ENCODE peak calls at places on chromosomes 13 and 19, in five cellular contexts. H is T-helper 9 cell, D is psoas muscle, A is activated T-cell treated with anti-CD3 and anti-CD28 coated beads for 24 hours, O is neural crest cell. M is an unnamed sample.

GRCh38 chr13:29515372-29515771 is 80.1 kb downstream of the SLC7A1 start:
- DNase-seq in H (no peak), D (peak), A (no peak), O (no peak), M (no peak)

GRCh38 chr13:85652536-85652935 is 146.7 kb downstream of the SLITRK6 start:
- DNase-seq in H (no peak), D (no peak), A (no peak), O (no peak), M (no peak)

GRCh38 chr13:45834411-45834994 is 17.1 kb downstream of the SIAH3 start:
- DNase-seq in H (no peak), D (no peak), A (no peak), O (no peak), M (no peak)

GRCh38 chr13:48160879-48161278 is 66.0 kb upstream of the MED4 start:
- DNase-seq in H (no peak), D (peak), A (no peak), O (no peak), M (no peak)

GRCh38 chr13:20118268-20119140 is 42.3 kb downstream of the GJA3 start:
- DNase-seq in H (peak), D (peak), A (peak), O (peak), M (peak)

GRCh38 chr19:56084835-56085536 is 36.1 kb downstream of the ZNF787 start:
- DNase-seq in H (no peak), D (no peak), A (no peak), O (no peak), M (no peak)

GRCh38 chr19:46383171-46383815 is 30.1 kb downstream of the CCDC8 start:
- DNase-seq in H (no peak), D (no peak), A (no peak), O (no peak), M (no peak)

GRCh38 chr13:99280166-99280565 is 22.0 kb upstream of the GPR18 start:
- DNase-seq in H (no peak), D (no peak), A (no peak), O (no peak), M (no peak)

GRCh38 chr13:72500851-72501250 is 226.6 kb downstream of the MZT1 start:
- DNase-seq in H (no peak), D (no peak), A (no peak), O (no peak), M (no peak)

GRCh38 chr13:100208002-100208401 is 119.1 kb downstream of the PCCA start:
- DNase-seq in H (no peak), D (no peak), A (no peak), O (no peak), M (no peak)

GRCh38 chr19:35155441-35155840 is 906 bp downstream of the FXYD5 start:
- DNase-seq in H (no peak), D (no peak), A (peak), O (no peak), M (peak)

GRCh38 chr19:46845959-46846459 is 4.6 kb downstream of the AP2S1 start:
- DNase-seq in H (no peak), D (no peak), A (no peak), O (no peak), M (no peak)

GRCh38 chr13:23467048-23467931 is 33.8 kb upstream of the SACS start:
- DNase-seq in H (no peak), D (no peak), A (no peak), O (peak), M (no peak)

GRCh38 chr19:811511-812048 is 10.2 kb downstream of the PLPPR3 start:
- DNase-seq in H (no peak), D (no peak), A (no peak), O (no peak), M (no peak)

GRCh38 chr19:4174212-4174894 is 8.0 kb downstream of the SIRT6 start:
- DNase-seq in H (no peak), D (no peak), A (no peak), O (no peak), M (no peak)

GRCh38 chr13:36788276-36788675 is 30.7 kb upstream of the RFXAP start:
- DNase-seq in H (no peak), D (no peak), A (no peak), O (no peak), M (no peak)

GRCh38 chr13:98171806-98172569 is 5.1 kb downstream of the RNF113B start:
- DNase-seq in H (no peak), D (peak), A (no peak), O (no peak), M (no peak)

GRCh38 chr13:97810152-97810551 is 143.3 kb upstream of the IPO5 start:
- DNase-seq in H (no peak), D (no peak), A (no peak), O (no peak), M (no peak)

M was measured in GM10248.